ENCODE peak calls at places on chromosomes 13 and 19, in six cellular contexts. O, I, U, B, D and E are unnamed samples.

GRCh38 chr19:16001481-16002312 is 52.9 kb downstream of the OR10H4 start:
- DNase-seq in I (no peak), O (peak; percentile 67), U (peak; percentile 45), B (no peak), D (peak; percentile 77), E (peak; percentile 10)

GRCh38 chr13:48631441-48631840 is 22.3 kb upstream of the CYSLTR2 start:
- DNase-seq in D (no peak), U (no peak), O (no peak), B (no peak), I (no peak), E (peak; percentile 36)

GRCh38 chr19:24054044-24054935 is 32.7 kb upstream of the ZNF254 start:
- DNase-seq in I (no peak), B (peak; percentile 54), U (peak; percentile 99), D (peak; percentile 95), O (peak; percentile 83), E (peak; percentile 88)

GRCh38 chr13:43229506-43229905 is 206.1 kb downstream of the DNAJC15 start:
- DNase-seq in D (peak; percentile 87), U (no peak), O (peak; percentile 85), B (no peak), I (no peak), E (peak; percentile 79)

GRCh38 chr19:12782424-12783225 is 7.3 kb upstream of the HOOK2 start:
- DNase-seq in I (peak; percentile 56), U (peak; percentile 59), O (peak; percentile 96), B (peak; percentile 89), D (peak; percentile 85), E (peak; percentile 74)

GRCh38 chr19:44623626-44624025 is 10.3 kb downstream of the IGSF23 start:
- DNase-seq in D (no peak), U (no peak), O (no peak), B (no peak), I (no peak), E (no peak)

GRCh38 chr13:40187836-40188591 is 478.4 kb downstream of the FOXO1 start:
- DNase-seq in B (no peak), I (peak; percentile 38), D (no peak), U (no peak), O (no peak), E (no peak)

GRCh38 chr19:6362024-6362344 is 653 bp downstream of the CLPP start:
- DNase-seq in O (no peak), I (no peak), D (no peak), U (no peak), B (no peak), E (no peak)

GRCh38 chr13:105787518-105788085 is 747.9 kb downstream of the EFNB2 start:
- DNase-seq in D (no peak), B (no peak), U (no peak), O (no peak), I (no peak), E (no peak)

DNA sequence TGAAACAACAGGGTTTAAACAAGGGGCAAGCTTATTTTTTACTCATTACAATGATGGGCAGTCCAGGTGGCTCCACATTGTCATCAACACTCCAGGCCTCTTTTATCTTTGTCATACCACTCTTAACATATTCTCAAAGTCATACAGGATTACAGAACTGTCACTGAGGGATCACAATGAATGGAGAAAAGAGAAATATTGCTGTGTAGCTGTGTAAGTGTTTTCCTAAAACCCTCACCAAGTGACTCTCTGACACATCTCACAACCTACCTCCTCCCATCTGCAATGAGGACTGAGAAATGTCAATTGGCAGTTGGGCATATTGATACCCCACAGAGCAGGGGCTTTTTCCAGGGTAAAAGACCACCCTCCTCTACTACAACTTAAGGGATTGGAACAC is 562.1 kb downstream of the TBC1D4 start:
- DNase-seq in O (no peak), B (no peak), I (no peak), D (no peak), U (no peak), E (no peak)
- H2AFZ ChIP-seq in O (no peak overlapping the region), B (no peak overlapping the region), I (no peak overlapping the region), D (no peak overlapping the region), U (no peak overlapping the region), E (no peak overlapping the region)

GRCh38 chr13:80307401-80307987 is 33.4 kb downstream of the SPRY2 start:
- DNase-seq in U (no peak), O (no peak), B (no peak), D (no peak), I (no peak), E (no peak)
- H2AFZ ChIP-seq in U (no peak overlapping the region), O (no peak overlapping the region), B (peak overlapping the region; percentile 11), D (no peak overlapping the region), I (no peak overlapping the region), E (peak overlapping the region; percentile 18)

GRCh38 chr13:95300625-95301134 is 571 bp downstream of the ABCC4 start:
- DNase-seq in B (peak; percentile 80), D (peak; percentile 67), O (peak; percentile 79), I (peak; percentile 50), U (peak; percentile 40), E (peak; percentile 40)
- H2AFZ ChIP-seq in B (peak overlapping the region; percentile 47), D (peak overlapping the region; percentile 92), O (peak overlapping the region; percentile 72), I (peak overlapping the region; percentile 15), U (peak overlapping the region; percentile 94), E (peak overlapping the region; percentile 96)

DNA sequence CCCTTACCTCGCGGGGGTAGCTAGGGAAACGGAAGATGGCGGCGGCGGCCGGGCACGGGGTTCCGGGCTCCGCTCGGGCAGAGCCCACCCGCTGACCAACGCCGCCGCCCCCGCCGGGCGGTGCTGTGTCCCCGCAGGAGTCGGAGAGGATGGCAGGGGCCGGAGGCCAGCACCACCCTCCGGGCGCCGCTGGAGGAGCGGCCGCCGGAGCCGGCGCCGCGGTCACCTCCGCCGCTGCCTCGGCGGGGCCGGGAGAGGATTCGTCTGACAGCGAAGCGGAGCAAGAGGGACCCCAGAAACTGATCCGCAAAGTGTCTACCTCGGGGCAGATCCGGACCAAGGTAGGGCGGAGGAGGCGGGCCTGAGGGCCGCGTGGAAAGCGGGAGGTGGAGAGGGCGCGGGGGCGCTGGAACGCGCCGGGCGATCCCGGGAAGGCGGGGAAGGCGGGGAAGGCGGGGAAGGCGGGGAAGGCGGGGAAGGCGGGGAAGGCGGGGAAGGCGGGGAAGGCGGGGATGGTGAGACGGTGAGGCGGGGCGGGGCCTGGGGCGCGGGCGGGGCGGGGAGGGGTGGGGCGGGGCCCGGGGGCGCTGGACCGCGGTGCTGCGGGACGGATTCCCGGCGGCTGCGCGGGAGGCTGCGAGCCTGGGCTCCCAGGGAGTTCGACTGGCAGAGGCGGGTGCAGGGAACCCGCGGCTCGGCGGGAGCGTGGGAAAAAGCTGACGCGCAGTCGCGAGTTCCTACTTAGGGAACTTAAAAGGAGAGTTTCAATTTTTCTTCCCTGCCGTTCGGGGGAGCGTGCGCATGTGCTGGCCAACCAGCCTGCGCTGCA is at the start of gene DGKH:
- DNase-seq in U (peak; percentile 80), O (peak; percentile 83), I (peak; percentile 76), B (peak; percentile 87), D (peak; percentile 78), E (peak; percentile 65)
- H2AFZ ChIP-seq in U (peak within 1 kb of the TSS; percentile 77), O (peak within 1 kb of the TSS; percentile 95), I (no peak within 1 kb of the TSS), B (peak within 1 kb of the TSS; percentile 87), D (peak within 1 kb of the TSS; percentile 94), E (peak within 1 kb of the TSS; percentile 88)

DNA sequence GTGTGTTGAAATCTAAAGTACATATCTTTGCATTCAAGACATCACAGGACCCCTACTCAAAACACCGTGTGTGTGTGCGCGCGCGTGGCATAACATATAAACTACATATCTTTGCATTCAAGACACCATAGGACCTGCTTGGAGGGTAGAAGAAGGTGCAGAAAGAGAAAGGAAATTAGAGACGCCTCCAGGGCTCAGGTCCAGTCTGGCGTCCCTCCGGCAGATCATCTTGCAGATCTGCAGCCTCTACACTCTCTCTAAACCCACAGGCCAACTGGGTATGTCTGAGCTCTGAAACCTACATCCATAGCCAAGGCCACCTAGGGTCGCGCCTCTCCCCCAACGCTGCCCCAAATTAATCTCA is 659 bp upstream of the PAFAH1B3 start:
- DNase-seq in D (no peak), I (no peak), O (no peak), B (no peak), U (no peak), E (no peak)
- H2AFZ ChIP-seq in D (peak overlapping the region; percentile 93), I (no peak overlapping the region), O (peak overlapping the region; percentile 54), B (peak overlapping the region; percentile 66), U (peak overlapping the region; percentile 75), E (peak overlapping the region; percentile 92)

GRCh38 chr19:2952953-2953481 is 8.2 kb upstream of the ZNF77 start:
- DNase-seq in B (peak; percentile 61), U (peak; percentile 77), D (no peak), I (no peak), O (no peak), E (no peak)
- H2AFZ ChIP-seq in B (peak overlapping the region; percentile 36), U (peak overlapping the region; percentile 68), D (peak overlapping the region; percentile 82), I (no peak overlapping the region), O (no peak overlapping the region), E (no peak overlapping the region)

GRCh38 chr13:32475403-32475802 is 47.5 kb upstream of the N4BP2L1 start:
- DNase-seq in D (no peak), B (no peak), O (no peak), I (no peak), U (no peak), E (no peak)

GRCh38 chr13:32468502-32469147 is 40.7 kb upstream of the N4BP2L1 start:
- DNase-seq in B (no peak), U (no peak), D (no peak), O (no peak), I (no peak), E (peak; percentile 14)

GRCh38 chr13:32473650-32474049 is 45.7 kb upstream of the N4BP2L1 start:
- DNase-seq in U (no peak), I (no peak), B (no peak), O (no peak), D (no peak), E (no peak)

GRCh38 chr13:32472194-32472621 is 44.3 kb upstream of the N4BP2L1 start:
- DNase-seq in O (no peak), U (no peak), B (no peak), D (no peak), I (no peak), E (no peak)

DNA sequence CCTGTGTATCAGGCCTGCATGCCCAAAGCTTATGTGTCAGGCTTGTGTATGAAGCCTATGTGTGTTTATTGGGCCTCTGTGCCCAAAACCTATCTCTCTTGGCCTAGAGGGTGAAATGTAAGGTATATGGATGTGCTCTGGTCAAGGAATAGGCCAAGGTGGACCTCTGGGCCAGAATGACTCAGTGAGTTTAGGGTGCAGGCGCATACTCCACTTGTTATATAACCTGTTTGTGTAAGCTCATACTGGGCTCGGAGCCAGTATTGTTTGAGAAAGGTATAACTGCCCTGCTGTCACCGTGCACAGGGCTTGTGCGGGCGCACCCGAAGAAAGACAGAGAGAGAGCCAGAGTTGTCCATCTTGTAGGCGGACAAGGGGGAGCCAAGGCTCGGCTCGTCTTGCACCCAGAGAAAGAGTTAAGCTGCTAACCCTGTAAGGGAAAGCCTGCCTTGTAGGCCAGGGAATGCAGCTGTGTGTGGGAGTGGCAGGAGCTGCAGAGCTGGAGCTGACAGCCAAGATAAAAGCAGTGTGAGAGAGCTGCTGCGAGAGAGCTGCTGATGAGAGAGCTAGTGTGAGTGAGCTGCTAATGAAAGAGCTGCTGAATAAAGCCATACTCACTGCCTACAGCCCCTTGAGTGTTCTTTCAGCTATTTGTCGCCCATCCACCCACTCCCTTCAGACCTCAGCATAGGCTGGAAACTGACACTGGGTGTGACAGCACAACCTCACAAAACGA is 43.4 kb upstream of the N4BP2L1 start:
- DNase-seq in O (no peak), B (no peak), D (peak; percentile 67), U (no peak), I (no peak), E (peak; percentile 60)
- H2AFZ ChIP-seq in O (no peak overlapping the region), B (no peak overlapping the region), D (no peak overlapping the region), U (no peak overlapping the region), I (no peak overlapping the region), E (no peak overlapping the region)